ENCODE peak calls at places on chromosomes 5 and 9, in nine cellular contexts. One of them, this sample, is unnamed.

GRCh38 chr5:14009575-14009974 is 65.1 kb upstream of the DNAH5 start:
- DNase-seq in GM23248: no peak
- DNase-seq in fibroblast of lung: no peak
- DNase-seq in fibroblast of the aortic adventitia: no peak
- DNase-seq in neural progenitor cell: no peak
- DNase-seq in epithelial cell of proximal tubule: no peak
- DNase-seq in osteoblast: no peak
- DNase-seq in A549: no peak
- DNase-seq in tibial artery: no peak
- DNase-seq in this sample: no peak

GRCh38 chr5:62509823-62510222 is 68.8 kb upstream of the LRRC70 start:
- DNase-seq in GM23248: no peak
- DNase-seq in fibroblast of lung: peak; percentile 25
- DNase-seq in fibroblast of the aortic adventitia: peak; percentile 84
- DNase-seq in neural progenitor cell: no peak
- DNase-seq in epithelial cell of proximal tubule: no peak
- DNase-seq in osteoblast: no peak
- DNase-seq in A549: no peak
- DNase-seq in tibial artery: no peak
- DNase-seq in this sample: no peak

GRCh38 chr5:142883025-142883424 is 112.8 kb downstream of the ARHGAP26 start:
- DNase-seq in GM23248: peak; percentile 67
- DNase-seq in fibroblast of lung: peak; percentile 76
- DNase-seq in fibroblast of the aortic adventitia: peak; percentile 83
- DNase-seq in neural progenitor cell: no peak
- DNase-seq in epithelial cell of proximal tubule: no peak
- DNase-seq in osteoblast: peak; percentile 37
- DNase-seq in A549: no peak
- DNase-seq in tibial artery: peak; percentile 83
- DNase-seq in this sample: no peak

GRCh38 chr5:157387683-157388093 is 72.3 kb upstream of the NIPAL4 start:
- DNase-seq in GM23248: peak; percentile 90
- DNase-seq in fibroblast of lung: peak; percentile 98
- DNase-seq in fibroblast of the aortic adventitia: peak; percentile 97
- DNase-seq in neural progenitor cell: no peak
- DNase-seq in epithelial cell of proximal tubule: peak; percentile 45
- DNase-seq in osteoblast: peak; percentile 95
- DNase-seq in A549: peak; percentile 40
- DNase-seq in tibial artery: no peak
- DNase-seq in this sample: peak; percentile 60

GRCh38 chr9:3527653-3527960 is 1.8 kb upstream of the RFX3 start:
- DNase-seq in GM23248: no peak
- DNase-seq in fibroblast of lung: no peak
- DNase-seq in fibroblast of the aortic adventitia: no peak
- DNase-seq in neural progenitor cell: no peak
- DNase-seq in epithelial cell of proximal tubule: no peak
- DNase-seq in osteoblast: no peak
- DNase-seq in A549: no peak
- DNase-seq in tibial artery: no peak
- DNase-seq in this sample: no peak

GRCh38 chr5:55440188-55440646 is 94.5 kb downstream of the PLPP1 start:
- DNase-seq in GM23248: peak; percentile 96
- DNase-seq in fibroblast of lung: peak; percentile 83
- DNase-seq in fibroblast of the aortic adventitia: no peak
- DNase-seq in neural progenitor cell: peak; percentile 25
- DNase-seq in epithelial cell of proximal tubule: no peak
- DNase-seq in osteoblast: peak; percentile 38
- DNase-seq in A549: no peak
- DNase-seq in tibial artery: no peak
- DNase-seq in this sample: no peak

GRCh38 chr9:61674465-61674864 is 484.6 kb downstream of the SPATA31A7 start:
- DNase-seq in GM23248: no peak
- DNase-seq in fibroblast of lung: no peak
- DNase-seq in fibroblast of the aortic adventitia: no peak
- DNase-seq in neural progenitor cell: no peak
- DNase-seq in epithelial cell of proximal tubule: no peak
- DNase-seq in osteoblast: no peak
- DNase-seq in A549: no peak
- DNase-seq in tibial artery: peak; percentile 28
- DNase-seq in this sample: no peak

GRCh38 chr5:96402500-96402899 is 30.5 kb downstream of the PCSK1 start:
- DNase-seq in GM23248: peak; percentile 20
- DNase-seq in fibroblast of lung: no peak
- DNase-seq in fibroblast of the aortic adventitia: no peak
- DNase-seq in neural progenitor cell: no peak
- DNase-seq in epithelial cell of proximal tubule: no peak
- DNase-seq in osteoblast: no peak
- DNase-seq in A549: no peak
- DNase-seq in tibial artery: no peak
- DNase-seq in this sample: no peak

GRCh38 chr9:3768698-3769458 is 243.1 kb upstream of the RFX3 start:
- DNase-seq in GM23248: peak; percentile 90
- DNase-seq in fibroblast of lung: no peak
- DNase-seq in fibroblast of the aortic adventitia: peak; percentile 94
- DNase-seq in neural progenitor cell: no peak
- DNase-seq in epithelial cell of proximal tubule: no peak
- DNase-seq in osteoblast: no peak
- DNase-seq in A549: no peak
- DNase-seq in tibial artery: no peak
- DNase-seq in this sample: no peak

GRCh38 chr5:179679014-179679674 is 1.7 kb downstream of the CBY3 start:
- DNase-seq in GM23248: peak; percentile 67
- DNase-seq in fibroblast of lung: peak; percentile 65
- DNase-seq in fibroblast of the aortic adventitia: peak; percentile 39
- DNase-seq in neural progenitor cell: peak; percentile 72
- DNase-seq in epithelial cell of proximal tubule: no peak
- DNase-seq in osteoblast: peak; percentile 74
- DNase-seq in A549: no peak
- DNase-seq in tibial artery: peak; percentile 83
- DNase-seq in this sample: no peak

GRCh38 chr5:14595877-14596276 is 14.3 kb downstream of the OTULINL start:
- DNase-seq in GM23248: no peak
- DNase-seq in fibroblast of lung: no peak
- DNase-seq in fibroblast of the aortic adventitia: no peak
- DNase-seq in neural progenitor cell: no peak
- DNase-seq in epithelial cell of proximal tubule: no peak
- DNase-seq in osteoblast: no peak
- DNase-seq in A549: no peak
- DNase-seq in tibial artery: no peak
- DNase-seq in this sample: no peak

GRCh38 chr9:118276784-118277183 is 572.6 kb downstream of the TLR4 start:
- DNase-seq in GM23248: no peak
- DNase-seq in fibroblast of lung: no peak
- DNase-seq in fibroblast of the aortic adventitia: no peak
- DNase-seq in neural progenitor cell: no peak
- DNase-seq in epithelial cell of proximal tubule: no peak
- DNase-seq in osteoblast: no peak
- DNase-seq in A549: no peak
- DNase-seq in tibial artery: no peak
- DNase-seq in this sample: no peak

GRCh38 chr9:655875-656274 is 185.6 kb upstream of the DMRT1 start:
- DNase-seq in GM23248: peak; percentile 30
- DNase-seq in fibroblast of lung: peak; percentile 24
- DNase-seq in fibroblast of the aortic adventitia: peak; percentile 48
- DNase-seq in neural progenitor cell: no peak
- DNase-seq in epithelial cell of proximal tubule: no peak
- DNase-seq in osteoblast: peak; percentile 65
- DNase-seq in A549: no peak
- DNase-seq in tibial artery: peak; percentile 87
- DNase-seq in this sample: no peak

GRCh38 chr9:113581865-113582697 is 118.6 kb downstream of the RGS3 start:
- DNase-seq in GM23248: peak; percentile 69
- DNase-seq in fibroblast of lung: no peak
- DNase-seq in fibroblast of the aortic adventitia: peak; percentile 68
- DNase-seq in neural progenitor cell: no peak
- DNase-seq in epithelial cell of proximal tubule: no peak
- DNase-seq in osteoblast: peak; percentile 95
- DNase-seq in A549: no peak
- DNase-seq in tibial artery: peak; percentile 93
- DNase-seq in this sample: no peak

GRCh38 chr5:32733582-32734340 is 22.6 kb downstream of the NPR3 start:
- DNase-seq in GM23248: no peak
- DNase-seq in fibroblast of lung: no peak
- DNase-seq in fibroblast of the aortic adventitia: no peak
- DNase-seq in neural progenitor cell: no peak
- DNase-seq in epithelial cell of proximal tubule: no peak
- DNase-seq in osteoblast: no peak
- DNase-seq in A549: no peak
- DNase-seq in tibial artery: no peak
- DNase-seq in this sample: no peak

GRCh38 chr9:133780962-133781827 is 43.0 kb upstream of the SARDH start:
- DNase-seq in GM23248: no peak
- DNase-seq in fibroblast of lung: no peak
- DNase-seq in fibroblast of the aortic adventitia: no peak
- DNase-seq in neural progenitor cell: no peak
- DNase-seq in epithelial cell of proximal tubule: no peak
- DNase-seq in osteoblast: peak; percentile 75
- DNase-seq in A549: no peak
- DNase-seq in tibial artery: no peak
- DNase-seq in this sample: no peak

GRCh38 chr9:129501771-129502324 is 119.1 kb downstream of the C9orf50 start:
- DNase-seq in GM23248: peak; percentile 23
- DNase-seq in fibroblast of lung: no peak
- DNase-seq in fibroblast of the aortic adventitia: peak; percentile 28
- DNase-seq in neural progenitor cell: no peak
- DNase-seq in epithelial cell of proximal tubule: no peak
- DNase-seq in osteoblast: peak; percentile 76
- DNase-seq in A549: no peak
- DNase-seq in tibial artery: no peak
- DNase-seq in this sample: no peak

GRCh38 chr5:180376511-180376910 is 23.4 kb upstream of the GFPT2 start:
- DNase-seq in GM23248: no peak
- DNase-seq in fibroblast of lung: no peak
- DNase-seq in fibroblast of the aortic adventitia: no peak
- DNase-seq in neural progenitor cell: no peak
- DNase-seq in epithelial cell of proximal tubule: no peak
- DNase-seq in osteoblast: peak; percentile 41
- DNase-seq in A549: no peak
- DNase-seq in tibial artery: no peak
- DNase-seq in this sample: no peak

GRCh38 chr5:169435506-169436230 is 134.7 kb upstream of the SLIT3 start:
- DNase-seq in GM23248: peak; percentile 65
- DNase-seq in fibroblast of lung: peak; percentile 53
- DNase-seq in fibroblast of the aortic adventitia: peak; percentile 58
- DNase-seq in neural progenitor cell: no peak
- DNase-seq in epithelial cell of proximal tubule: no peak
- DNase-seq in osteoblast: no peak
- DNase-seq in A549: no peak
- DNase-seq in tibial artery: no peak
- DNase-seq in this sample: no peak

GRCh38 chr9:105963700-105964099 is 269.4 kb downstream of the TMEM38B start:
- DNase-seq in GM23248: no peak
- DNase-seq in fibroblast of lung: no peak
- DNase-seq in fibroblast of the aortic adventitia: no peak
- DNase-seq in neural progenitor cell: no peak
- DNase-seq in epithelial cell of proximal tubule: no peak
- DNase-seq in osteoblast: no peak
- DNase-seq in A549: no peak
- DNase-seq in tibial artery: no peak
- DNase-seq in this sample: no peak

GRCh38 chr5:56699588-56699987 is 115.8 kb upstream of the MAP3K1 start:
- DNase-seq in GM23248: no peak
- DNase-seq in fibroblast of lung: no peak
- DNase-seq in fibroblast of the aortic adventitia: no peak
- DNase-seq in neural progenitor cell: peak; percentile 56
- DNase-seq in epithelial cell of proximal tubule: no peak
- DNase-seq in osteoblast: no peak
- DNase-seq in A549: no peak
- DNase-seq in tibial artery: no peak
- DNase-seq in this sample: no peak

GRCh38 chr9:137299938-137300337 is 2.1 kb downstream of the NRARP start:
- DNase-seq in GM23248: no peak
- DNase-seq in fibroblast of lung: no peak
- DNase-seq in fibroblast of the aortic adventitia: no peak
- DNase-seq in neural progenitor cell: peak; percentile 59
- DNase-seq in epithelial cell of proximal tubule: no peak
- DNase-seq in osteoblast: no peak
- DNase-seq in A549: no peak
- DNase-seq in tibial artery: no peak
- DNase-seq in this sample: no peak
- H3K4me3 ChIP-seq in GM23248: no peak overlapping the region
- H3K4me3 ChIP-seq in fibroblast of lung: no peak overlapping the region
- H3K4me3 ChIP-seq in fibroblast of the aortic adventitia: no peak overlapping the region
- H3K4me3 ChIP-seq in neural progenitor cell: peak overlapping the region; percentile 83
- H3K4me3 ChIP-seq in epithelial cell of proximal tubule: no peak overlapping the region
- H3K4me3 ChIP-seq in osteoblast: no peak overlapping the region
- H3K4me3 ChIP-seq in A549: no peak overlapping the region
- H3K4me3 ChIP-seq in tibial artery: peak overlapping the region; percentile 40
- H3K4me3 ChIP-seq in this sample: peak overlapping the region; percentile 7

GRCh38 chr9:32348289-32348688 is 36.2 kb upstream of the ACO1 start:
- DNase-seq in GM23248: no peak
- DNase-seq in fibroblast of lung: peak; percentile 42
- DNase-seq in fibroblast of the aortic adventitia: peak; percentile 37
- DNase-seq in neural progenitor cell: no peak
- DNase-seq in epithelial cell of proximal tubule: no peak
- DNase-seq in osteoblast: no peak
- DNase-seq in A549: no peak
- DNase-seq in tibial artery: no peak
- DNase-seq in this sample: no peak
- H3K4me3 ChIP-seq in GM23248: no peak overlapping the region
- H3K4me3 ChIP-seq in fibroblast of lung: no peak overlapping the region
- H3K4me3 ChIP-seq in fibroblast of the aortic adventitia: no peak overlapping the region
- H3K4me3 ChIP-seq in neural progenitor cell: no peak overlapping the region
- H3K4me3 ChIP-seq in epithelial cell of proximal tubule: no peak overlapping the region
- H3K4me3 ChIP-seq in osteoblast: no peak overlapping the region
- H3K4me3 ChIP-seq in A549: no peak overlapping the region
- H3K4me3 ChIP-seq in tibial artery: no peak overlapping the region
- H3K4me3 ChIP-seq in this sample: no peak overlapping the region

DNA sequence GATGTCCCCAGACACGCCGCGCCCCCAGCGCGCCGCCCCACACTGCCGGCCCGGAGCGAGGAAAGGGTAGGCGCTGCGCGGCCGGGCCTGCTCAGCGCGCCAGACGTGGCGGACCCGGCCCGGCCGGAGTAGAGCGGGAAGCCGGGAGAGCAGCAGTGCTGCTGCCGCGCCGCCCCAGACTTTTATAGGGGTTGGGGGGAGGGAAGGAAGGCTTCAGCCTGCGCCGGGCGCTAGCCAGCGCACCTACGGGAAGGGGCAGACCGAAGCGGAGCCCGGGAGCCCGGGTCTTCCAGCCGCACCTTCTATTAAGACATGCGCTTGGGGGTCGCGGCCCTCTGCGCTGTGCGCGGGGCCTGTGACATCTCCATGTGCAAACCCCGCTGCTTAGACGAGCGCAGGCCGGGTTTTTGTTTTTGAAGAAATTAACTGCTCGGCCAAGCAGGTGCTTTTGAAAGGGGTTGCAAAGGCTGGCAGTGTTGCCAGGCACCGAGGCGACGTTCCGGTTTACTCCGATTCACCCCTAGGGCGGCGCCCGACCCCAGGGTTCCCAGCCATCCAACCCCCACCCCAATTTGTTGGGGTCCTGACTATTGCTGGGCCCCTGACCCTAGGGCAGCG is 361 bp upstream of the PAX5 start:
- DNase-seq in GM23248: peak; percentile 38
- DNase-seq in fibroblast of lung: peak; percentile 4
- DNase-seq in fibroblast of the aortic adventitia: no peak
- DNase-seq in neural progenitor cell: peak; percentile 84
- DNase-seq in epithelial cell of proximal tubule: no peak
- DNase-seq in osteoblast: peak; percentile 89
- DNase-seq in A549: no peak
- DNase-seq in tibial artery: no peak
- DNase-seq in this sample: no peak
- H3K4me3 ChIP-seq in GM23248: peak overlapping the region; percentile 57
- H3K4me3 ChIP-seq in fibroblast of lung: no peak overlapping the region
- H3K4me3 ChIP-seq in fibroblast of the aortic adventitia: no peak overlapping the region
- H3K4me3 ChIP-seq in neural progenitor cell: peak overlapping the region; percentile 46
- H3K4me3 ChIP-seq in epithelial cell of proximal tubule: peak overlapping the region; percentile 20
- H3K4me3 ChIP-seq in osteoblast: no peak overlapping the region
- H3K4me3 ChIP-seq in A549: peak overlapping the region; percentile 50
- H3K4me3 ChIP-seq in tibial artery: no peak overlapping the region
- H3K4me3 ChIP-seq in this sample: no peak overlapping the region

GRCh38 chr5:154444559-154445421 is 1.0 kb upstream of the SAP30L start:
- DNase-seq in GM23248: peak; percentile 47
- DNase-seq in fibroblast of lung: no peak
- DNase-seq in fibroblast of the aortic adventitia: no peak
- DNase-seq in neural progenitor cell: peak; percentile 59
- DNase-seq in epithelial cell of proximal tubule: no peak
- DNase-seq in osteoblast: peak; percentile 84
- DNase-seq in A549: peak; percentile 33
- DNase-seq in tibial artery: peak; percentile 68
- DNase-seq in this sample: no peak
- H3K4me3 ChIP-seq in GM23248: peak overlapping the region; percentile 95
- H3K4me3 ChIP-seq in fibroblast of lung: peak overlapping the region; percentile 94
- H3K4me3 ChIP-seq in fibroblast of the aortic adventitia: peak overlapping the region; percentile 92
- H3K4me3 ChIP-seq in neural progenitor cell: peak overlapping the region; percentile 77
- H3K4me3 ChIP-seq in epithelial cell of proximal tubule: peak overlapping the region; percentile 69
- H3K4me3 ChIP-seq in osteoblast: peak overlapping the region; percentile 97
- H3K4me3 ChIP-seq in A549: peak overlapping the region; percentile 95
- H3K4me3 ChIP-seq in tibial artery: peak overlapping the region; percentile 89
- H3K4me3 ChIP-seq in this sample: peak overlapping the region; percentile 95